ENCODE peak calls at places on chromosomes 11 and 22, in nine cellular contexts. F is gastrocnemius medialis, A is spleen, U is prostate gland, G is right lobe of liver, L is transverse colon, X is IMR-90, K is stomach, E is tibial nerve. N is an unnamed sample. For H3K36me3, the result is how much of the 10 kb centered on the place peaks cover.

GRCh38 chr11:19713221-19714092 is 820 bp downstream of the NAV2 start:
- DNase-seq in F (no peak), A (peak), U (no peak), G (peak), L (no peak), X (no peak), K (no peak), E (no peak), N (no peak)

GRCh38 chr11:133506023-133506422 is 26.3 kb downstream of the OPCML start:
- DNase-seq in F (no peak), A (no peak), U (no peak), G (no peak), L (no peak), X (no peak), K (no peak), E (no peak), N (no peak)

GRCh38 chr11:57180141-57180561 is 1.6 kb upstream of the LRRC55 start:
- DNase-seq in F (no peak), A (no peak), U (no peak), G (no peak), L (no peak), X (no peak), K (no peak), E (no peak), N (no peak)

GRCh38 chr11:120912504-120912903 is 111.4 kb upstream of the TBCEL start:
- DNase-seq in F (no peak), A (peak), U (no peak), G (no peak), L (no peak), X (peak), K (no peak), E (no peak), N (no peak)

GRCh38 chr11:74133416-74133815 is 37.4 kb downstream of the C2CD3 start:
- DNase-seq in F (no peak), A (no peak), U (no peak), G (no peak), L (no peak), X (no peak), K (no peak), E (no peak), N (no peak)

GRCh38 chr11:1717745-1718144 is 20.8 kb downstream of the KRTAP5-6 start:
- DNase-seq in F (no peak), A (no peak), U (no peak), G (no peak), L (no peak), X (no peak), K (no peak), E (no peak), N (no peak)

GRCh38 chr11:123544631-123545375 is 109.6 kb downstream of the SCN3B start:
- DNase-seq in F (no peak), A (no peak), U (no peak), G (no peak), L (no peak), X (no peak), K (no peak), E (no peak), N (no peak)

GRCh38 chr11:130915556-130916237 is 582 bp downstream of the SNX19 start:
- DNase-seq in F (no peak), A (peak), U (no peak), G (no peak), L (no peak), X (no peak), K (no peak), E (no peak), N (no peak)

GRCh38 chr11:23564370-23564769 is 704.1 kb upstream of the CCDC179 start:
- DNase-seq in F (no peak), A (no peak), U (no peak), G (no peak), L (no peak), X (no peak), K (no peak), E (no peak), N (no peak)

GRCh38 chr11:73402834-73403185 is 26.6 kb downstream of the RELT start:
- DNase-seq in F (no peak), A (no peak), U (no peak), G (no peak), L (no peak), X (no peak), K (no peak), E (no peak), N (no peak)

GRCh38 chr11:118530683-118531596 is at the start of gene TMEM25:
- DNase-seq in F (peak), A (peak), U (peak), G (peak), L (peak), X (peak), K (peak), E (no peak), N (no peak)

GRCh38 chr11:91625495-91625894 is 599.1 kb upstream of the FAT3 start:
- DNase-seq in F (no peak), A (no peak), U (no peak), G (no peak), L (no peak), X (no peak), K (no peak), E (no peak), N (no peak)

GRCh38 chr22:40273319-40273718 is 73.0 kb upstream of the ADSL start:
- DNase-seq in F (no peak), A (no peak), U (no peak), G (no peak), L (no peak), X (no peak), K (no peak), E (no peak), N (no peak)

GRCh38 chr11:93591247-93591898 is 48.2 kb upstream of the SMCO4 start:
- DNase-seq in F (no peak), A (no peak), U (no peak), G (no peak), L (no peak), X (peak), K (no peak), E (no peak), N (no peak)

GRCh38 chr11:47377571-47378010 is 756 bp downstream of the SPI1 start:
- DNase-seq in F (no peak), A (peak), U (no peak), G (no peak), L (no peak), X (no peak), K (no peak), E (no peak), N (no peak)

GRCh38 chr11:86396403-86396802 is 21.7 kb downstream of the CCDC81 start:
- DNase-seq in F (no peak), A (no peak), U (no peak), G (no peak), L (no peak), X (peak), K (no peak), E (no peak), N (no peak)

GRCh38 chr11:21316591-21316990 is 647.2 kb downstream of the NELL1 start:
- DNase-seq in F (no peak), A (no peak), U (no peak), G (no peak), L (no peak), X (no peak), K (no peak), E (no peak), N (no peak)

GRCh38 chr11:88016392-88017020 is 158.7 kb downstream of the RAB38 start:
- DNase-seq in F (peak), A (no peak), U (peak), G (peak), L (peak), X (peak), K (peak), E (peak), N (peak)

GRCh38 chr11:1401656-1402221 is 12.0 kb downstream of the BRSK2 start:
- DNase-seq in F (no peak), A (no peak), U (peak), G (peak), L (peak), X (peak), K (peak), E (no peak), N (no peak)

GRCh38 chr11:24617856-24618255 is 121.0 kb downstream of the LUZP2 start:
- DNase-seq in F (no peak), A (no peak), U (no peak), G (no peak), L (no peak), X (no peak), K (no peak), E (no peak), N (no peak)

GRCh38 chr22:50247748-50248147 is 2.9 kb upstream of the TUBGCP6 start:
- DNase-seq in F (no peak), A (no peak), U (no peak), G (peak), L (peak), X (peak), K (peak), E (no peak), N (no peak)

GRCh38 chr22:48494968-48495750 is 1332.5 kb downstream of the BRD1 start:
- DNase-seq in F (no peak), A (peak), U (no peak), G (no peak), L (no peak), X (no peak), K (no peak), E (no peak), N (no peak)

GRCh38 chr22:23527971-23528740 is 51.9 kb downstream of the IGLL1 start:
- DNase-seq in F (no peak), A (peak), U (no peak), G (no peak), L (no peak), X (no peak), K (no peak), E (no peak), N (no peak)

GRCh38 chr22:21931056-21931455 is 21.6 kb downstream of the PPM1F start:
- DNase-seq in F (no peak), A (no peak), U (no peak), G (no peak), L (no peak), X (no peak), K (no peak), E (no peak), N (no peak)
- H3K36me3 ChIP-seq in F (under half), A (half or more), U (under half), G (under half), L (under half), X (half or more), K (half or more), E (half or more), N (half or more)

GRCh38 chr11:69416123-69416475 is 65.4 kb upstream of the LINC01488 start:
- DNase-seq in F (no peak), A (peak), U (no peak), G (no peak), L (no peak), X (no peak), K (no peak), E (no peak), N (no peak)
- TF ChIP-seq POLR2A in F (no peak), A (no peak), U (no peak), G (no peak), L (no peak), X (no peak), K (no peak), E (no peak), N (no peak)

GRCh38 chr11:113173023-113173594 is 141.3 kb upstream of the TTC12 start:
- DNase-seq in F (no peak), A (no peak), U (no peak), G (no peak), L (no peak), X (no peak), K (no peak), E (no peak), N (no peak)
- H3K36me3 ChIP-seq in F (under half), A (under half), U (under half), G (under half), L (under half), X (under half), K (under half), E (under half), N (under half)

GRCh38 chr22:37657590-37658132 is 862 bp upstream of the PDXP start:
- DNase-seq in F (no peak), A (no peak), U (no peak), G (no peak), L (no peak), X (peak), K (no peak), E (no peak), N (no peak)

GRCh38 chr22:37659897-37660708 is 1.6 kb downstream of the PDXP start:
- DNase-seq in F (no peak), A (no peak), U (no peak), G (no peak), L (peak), X (no peak), K (no peak), E (no peak), N (no peak)

GRCh38 chr22:37659066-37659896 is 758 bp downstream of the PDXP start:
- DNase-seq in F (no peak), A (peak), U (no peak), G (peak), L (peak), X (no peak), K (no peak), E (no peak), N (no peak)

GRCh38 chr22:37660709-37661045 is 2.2 kb downstream of the PDXP start:
- DNase-seq in F (no peak), A (no peak), U (no peak), G (no peak), L (no peak), X (no peak), K (no peak), E (no peak), N (no peak)

DNA sequence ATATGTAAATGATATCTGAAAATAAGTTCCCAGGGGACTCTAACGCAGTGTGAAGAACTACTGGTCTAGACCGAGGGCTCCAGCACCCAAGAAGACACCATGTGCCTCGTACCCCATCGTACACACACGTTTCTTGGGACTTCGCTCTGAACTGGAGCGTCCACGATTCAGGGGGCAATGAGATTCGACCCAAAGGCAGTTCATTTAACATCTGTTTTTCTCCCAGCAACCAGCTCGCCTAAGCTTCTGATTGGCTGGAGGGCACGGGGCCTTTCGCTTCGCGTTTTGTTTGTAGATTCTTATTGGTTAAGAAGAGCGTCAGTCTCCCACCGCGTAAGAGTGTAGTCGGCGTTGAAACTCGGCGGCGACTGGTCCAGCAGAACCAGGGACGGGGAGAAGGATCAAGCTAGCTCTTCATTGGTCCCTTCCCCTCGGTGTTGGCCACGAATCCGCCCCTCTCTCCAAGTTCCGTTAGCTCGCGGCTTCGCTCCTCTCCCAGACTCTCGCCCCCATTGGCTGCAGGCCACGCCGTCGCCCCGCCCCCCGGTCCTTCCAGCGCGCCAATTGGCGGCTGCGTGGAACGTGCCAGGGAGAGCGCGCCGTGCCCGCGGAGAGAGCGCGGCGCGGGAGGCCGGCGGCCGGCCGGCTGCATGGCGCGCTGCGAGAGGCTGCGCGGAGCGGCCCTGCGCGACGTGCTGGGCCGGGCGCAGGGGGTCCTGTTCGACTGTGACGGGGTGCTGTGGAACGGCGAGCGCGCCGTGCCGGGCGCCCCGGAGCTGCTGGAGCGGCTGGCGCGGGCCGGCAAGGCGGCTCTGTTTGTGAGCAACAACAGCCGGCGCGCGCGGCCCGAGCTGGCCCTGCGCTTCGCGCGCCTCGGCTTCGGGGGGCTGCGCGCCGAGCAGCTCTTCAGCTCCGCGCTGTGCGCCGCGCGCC is at the start of gene PDXP:
- DNase-seq in F (peak), A (peak), U (peak), G (peak), L (peak), X (peak), K (peak), E (peak), N (peak)
- TF ChIP-seq POLR2A in F (peak), A (no peak), U (peak), G (peak), L (no peak), X (peak), K (no peak), E (peak), N (peak)

DNA sequence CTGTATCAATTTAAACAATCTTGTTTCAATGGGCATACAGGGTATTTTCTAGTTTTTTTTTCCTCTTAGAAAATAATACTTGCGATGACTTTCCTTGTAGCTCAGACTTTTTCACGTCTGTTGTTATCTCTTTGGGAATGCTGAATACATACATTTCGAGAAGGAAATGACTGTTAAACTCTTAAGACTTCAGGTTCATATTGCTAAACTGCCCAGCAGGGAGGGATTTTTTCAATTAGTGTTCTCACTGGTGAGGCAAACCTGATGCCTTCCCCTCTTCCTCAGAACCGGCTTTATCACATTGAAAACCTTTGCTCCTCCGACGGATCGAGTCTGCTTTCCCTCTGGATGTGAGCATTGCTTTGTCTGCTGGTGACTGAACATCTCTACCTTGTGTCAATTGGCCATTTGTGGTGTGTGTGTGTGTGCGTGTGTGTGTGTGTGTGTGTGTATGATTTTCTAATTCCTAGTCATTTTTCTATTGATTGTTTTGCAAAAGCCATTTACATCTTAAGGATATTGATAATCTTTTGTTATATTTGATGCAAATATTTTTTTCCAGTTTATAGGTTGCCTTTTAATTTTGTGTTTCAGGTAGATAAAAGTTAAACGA is 6.6 kb downstream of the NEAT1 start:
- DNase-seq in F (no peak), A (no peak), U (peak), G (peak), L (peak), X (peak), K (peak), E (no peak), N (no peak)
- H3K36me3 ChIP-seq in F (under half), A (half or more), U (under half), G (under half), L (under half), X (under half), K (under half), E (half or more), N (half or more)

DNA sequence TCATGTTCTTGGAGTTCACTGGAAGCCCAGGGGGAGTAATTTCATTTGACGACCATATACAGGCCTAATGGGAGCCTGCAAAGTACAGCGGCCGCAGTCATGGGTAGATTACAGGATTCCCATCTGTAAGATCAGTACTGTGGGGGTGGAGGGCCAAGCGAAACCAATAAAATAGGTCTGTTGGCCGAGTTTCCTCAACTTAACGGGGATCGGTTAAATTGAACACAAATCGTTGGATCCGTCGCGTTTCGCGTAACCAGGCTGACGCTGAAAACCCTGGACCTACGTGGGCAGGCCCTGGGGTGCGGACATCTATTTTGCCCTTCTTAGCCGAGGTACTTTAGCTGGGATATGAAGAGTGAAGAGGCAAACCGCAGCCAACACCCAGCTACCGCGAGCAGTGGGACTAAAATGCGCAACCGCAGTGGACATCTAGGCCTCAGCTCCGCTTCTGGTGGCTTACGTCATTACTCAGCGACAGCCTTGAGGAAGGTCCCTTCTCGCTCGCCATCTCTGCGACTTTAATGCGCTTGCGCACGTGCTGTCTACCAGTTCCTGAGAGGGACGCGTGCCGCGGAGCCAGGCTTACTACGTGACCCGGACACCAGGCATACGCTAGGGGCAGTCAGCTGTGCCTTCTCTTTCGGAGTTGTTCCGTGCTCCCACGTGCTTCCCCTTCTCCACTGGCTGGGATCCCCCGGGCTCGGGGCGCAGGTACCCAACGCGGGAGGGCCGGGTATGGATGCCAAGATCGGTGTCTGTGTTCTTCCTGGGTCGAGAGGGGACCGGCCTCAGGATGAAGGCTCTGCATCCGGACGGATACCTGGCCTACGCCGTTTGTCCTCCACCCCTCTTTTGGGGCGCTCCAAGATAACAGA is at the start of gene NAT10:
- DNase-seq in F (peak), A (peak), U (peak), G (peak), L (peak), X (peak), K (peak), E (peak), N (peak)
- TF ChIP-seq POLR2A in F (peak), A (peak), U (peak), G (peak), L (peak), X (peak), K (no peak), E (peak), N (peak)